ENCODE peak calls at places on chromosome 4, in seven cellular contexts. One of them, this sample, is unnamed.
A peak's percentile ranks its signal among the peaks of the same experiment; 100 is the strongest.

GRCh38 chr4:54322817-54323417 is 93.8 kb downstream of the PDGFRA start:
- DNase-seq in NCI-H1092: peak; percentile 42
- DNase-seq in Peyer's patch: peak; percentile 46
- DNase-seq in stimulated activated CD4-positive, alpha-beta T cell treated with anti-CD3 and anti-CD28 coated beads, Interleukin-15, amount 100 ng/mL, for 24 hours: peak; percentile 64
- DNase-seq in left lung: no peak
- DNase-seq in activated naive CD8-positive, alpha-beta T cell treated with anti-CD3 and anti-CD28 coated beads, Interleukin-2, amount 50 U/mL, for 16 hours: no peak
- DNase-seq in T-helper 17 cell: no peak
- DNase-seq in this sample: peak; percentile 68

GRCh38 chr4:55768291-55768690 is 51.3 kb upstream of the EXOC1L start:
- DNase-seq in T-helper 17 cell: no peak
- DNase-seq in Peyer's patch: no peak
- DNase-seq in stimulated activated CD4-positive, alpha-beta T cell treated with anti-CD3 and anti-CD28 coated beads, Interleukin-15, amount 100 ng/mL, for 24 hours: no peak
- DNase-seq in left lung: no peak
- DNase-seq in NCI-H1092: no peak
- DNase-seq in activated naive CD8-positive, alpha-beta T cell treated with anti-CD3 and anti-CD28 coated beads, Interleukin-2, amount 50 U/mL, for 16 hours: no peak
- DNase-seq in this sample: no peak

GRCh38 chr4:7813674-7814073 is 126.0 kb downstream of the AFAP1 start:
- DNase-seq in T-helper 17 cell: no peak
- DNase-seq in stimulated activated CD4-positive, alpha-beta T cell treated with anti-CD3 and anti-CD28 coated beads, Interleukin-15, amount 100 ng/mL, for 24 hours: peak; percentile 30
- DNase-seq in Peyer's patch: no peak
- DNase-seq in NCI-H1092: no peak
- DNase-seq in activated naive CD8-positive, alpha-beta T cell treated with anti-CD3 and anti-CD28 coated beads, Interleukin-2, amount 50 U/mL, for 16 hours: no peak
- DNase-seq in left lung: no peak
- DNase-seq in this sample: no peak

GRCh38 chr4:5030927-5031326 is 11.7 kb upstream of the CYTL1 start:
- DNase-seq in stimulated activated CD4-positive, alpha-beta T cell treated with anti-CD3 and anti-CD28 coated beads, Interleukin-15, amount 100 ng/mL, for 24 hours: no peak
- DNase-seq in activated naive CD8-positive, alpha-beta T cell treated with anti-CD3 and anti-CD28 coated beads, Interleukin-2, amount 50 U/mL, for 16 hours: no peak
- DNase-seq in left lung: no peak
- DNase-seq in Peyer's patch: no peak
- DNase-seq in NCI-H1092: no peak
- DNase-seq in T-helper 17 cell: no peak
- DNase-seq in this sample: no peak

GRCh38 chr4:185003596-185004351 is 14.5 kb upstream of the HELT start:
- DNase-seq in T-helper 17 cell: no peak
- DNase-seq in left lung: no peak
- DNase-seq in activated naive CD8-positive, alpha-beta T cell treated with anti-CD3 and anti-CD28 coated beads, Interleukin-2, amount 50 U/mL, for 16 hours: no peak
- DNase-seq in NCI-H1092: no peak
- DNase-seq in stimulated activated CD4-positive, alpha-beta T cell treated with anti-CD3 and anti-CD28 coated beads, Interleukin-15, amount 100 ng/mL, for 24 hours: no peak
- DNase-seq in Peyer's patch: no peak
- DNase-seq in this sample: no peak

GRCh38 chr4:27217261-27217769 is 356.7 kb downstream of the STIM2 start:
- DNase-seq in Peyer's patch: no peak
- DNase-seq in left lung: no peak
- DNase-seq in activated naive CD8-positive, alpha-beta T cell treated with anti-CD3 and anti-CD28 coated beads, Interleukin-2, amount 50 U/mL, for 16 hours: no peak
- DNase-seq in NCI-H1092: no peak
- DNase-seq in stimulated activated CD4-positive, alpha-beta T cell treated with anti-CD3 and anti-CD28 coated beads, Interleukin-15, amount 100 ng/mL, for 24 hours: no peak
- DNase-seq in T-helper 17 cell: no peak
- DNase-seq in this sample: no peak

GRCh38 chr4:163332526-163333405 is at the start of gene NPY1R:
- DNase-seq in stimulated activated CD4-positive, alpha-beta T cell treated with anti-CD3 and anti-CD28 coated beads, Interleukin-15, amount 100 ng/mL, for 24 hours: peak; percentile 58
- DNase-seq in T-helper 17 cell: no peak
- DNase-seq in NCI-H1092: peak; percentile 32
- DNase-seq in left lung: peak; percentile 80
- DNase-seq in activated naive CD8-positive, alpha-beta T cell treated with anti-CD3 and anti-CD28 coated beads, Interleukin-2, amount 50 U/mL, for 16 hours: no peak
- DNase-seq in Peyer's patch: no peak
- DNase-seq in this sample: peak; percentile 72

GRCh38 chr4:3716876-3717235 is 49.3 kb upstream of the ADRA2C start:
- DNase-seq in activated naive CD8-positive, alpha-beta T cell treated with anti-CD3 and anti-CD28 coated beads, Interleukin-2, amount 50 U/mL, for 16 hours: no peak
- DNase-seq in stimulated activated CD4-positive, alpha-beta T cell treated with anti-CD3 and anti-CD28 coated beads, Interleukin-15, amount 100 ng/mL, for 24 hours: no peak
- DNase-seq in T-helper 17 cell: no peak
- DNase-seq in left lung: peak; percentile 41
- DNase-seq in Peyer's patch: no peak
- DNase-seq in NCI-H1092: no peak
- DNase-seq in this sample: no peak

GRCh38 chr4:9925750-9926439 is 95.4 kb downstream of the SLC2A9 start:
- DNase-seq in Peyer's patch: no peak
- DNase-seq in T-helper 17 cell: no peak
- DNase-seq in activated naive CD8-positive, alpha-beta T cell treated with anti-CD3 and anti-CD28 coated beads, Interleukin-2, amount 50 U/mL, for 16 hours: no peak
- DNase-seq in stimulated activated CD4-positive, alpha-beta T cell treated with anti-CD3 and anti-CD28 coated beads, Interleukin-15, amount 100 ng/mL, for 24 hours: no peak
- DNase-seq in left lung: no peak
- DNase-seq in NCI-H1092: peak; percentile 65
- DNase-seq in this sample: no peak

GRCh38 chr4:156190606-156191005 is 236.9 kb upstream of the CTSO start:
- DNase-seq in Peyer's patch: no peak
- DNase-seq in stimulated activated CD4-positive, alpha-beta T cell treated with anti-CD3 and anti-CD28 coated beads, Interleukin-15, amount 100 ng/mL, for 24 hours: no peak
- DNase-seq in T-helper 17 cell: no peak
- DNase-seq in left lung: no peak
- DNase-seq in NCI-H1092: no peak
- DNase-seq in activated naive CD8-positive, alpha-beta T cell treated with anti-CD3 and anti-CD28 coated beads, Interleukin-2, amount 50 U/mL, for 16 hours: no peak
- DNase-seq in this sample: no peak

GRCh38 chr4:89242864-89243740 is 64.5 kb downstream of the GPRIN3 start:
- DNase-seq in left lung: no peak
- DNase-seq in NCI-H1092: peak; percentile 15
- DNase-seq in activated naive CD8-positive, alpha-beta T cell treated with anti-CD3 and anti-CD28 coated beads, Interleukin-2, amount 50 U/mL, for 16 hours: no peak
- DNase-seq in Peyer's patch: no peak
- DNase-seq in T-helper 17 cell: no peak
- DNase-seq in stimulated activated CD4-positive, alpha-beta T cell treated with anti-CD3 and anti-CD28 coated beads, Interleukin-15, amount 100 ng/mL, for 24 hours: no peak
- DNase-seq in this sample: no peak

GRCh38 chr4:129095811-129096454 is at the start of gene C4orf33:
- DNase-seq in NCI-H1092: no peak
- DNase-seq in stimulated activated CD4-positive, alpha-beta T cell treated with anti-CD3 and anti-CD28 coated beads, Interleukin-15, amount 100 ng/mL, for 24 hours: peak; percentile 85
- DNase-seq in T-helper 17 cell: peak; percentile 40
- DNase-seq in activated naive CD8-positive, alpha-beta T cell treated with anti-CD3 and anti-CD28 coated beads, Interleukin-2, amount 50 U/mL, for 16 hours: peak; percentile 59
- DNase-seq in left lung: peak; percentile 89
- DNase-seq in Peyer's patch: peak; percentile 83
- DNase-seq in this sample: peak; percentile 88

GRCh38 chr4:109294006-109294405 is 8.5 kb downstream of the COL25A1 start:
- DNase-seq in left lung: no peak
- DNase-seq in NCI-H1092: no peak
- DNase-seq in activated naive CD8-positive, alpha-beta T cell treated with anti-CD3 and anti-CD28 coated beads, Interleukin-2, amount 50 U/mL, for 16 hours: no peak
- DNase-seq in T-helper 17 cell: no peak
- DNase-seq in Peyer's patch: no peak
- DNase-seq in stimulated activated CD4-positive, alpha-beta T cell treated with anti-CD3 and anti-CD28 coated beads, Interleukin-15, amount 100 ng/mL, for 24 hours: peak; percentile 41
- DNase-seq in this sample: peak; percentile 40

GRCh38 chr4:174631901-174632758 is 109.8 kb upstream of the HPGD start:
- DNase-seq in left lung: no peak
- DNase-seq in T-helper 17 cell: no peak
- DNase-seq in stimulated activated CD4-positive, alpha-beta T cell treated with anti-CD3 and anti-CD28 coated beads, Interleukin-15, amount 100 ng/mL, for 24 hours: no peak
- DNase-seq in activated naive CD8-positive, alpha-beta T cell treated with anti-CD3 and anti-CD28 coated beads, Interleukin-2, amount 50 U/mL, for 16 hours: no peak
- DNase-seq in NCI-H1092: peak; percentile 13
- DNase-seq in Peyer's patch: no peak
- DNase-seq in this sample: peak; percentile 84

GRCh38 chr4:159015862-159016261 is 87.0 kb upstream of the RAPGEF2 start:
- DNase-seq in NCI-H1092: no peak
- DNase-seq in left lung: no peak
- DNase-seq in T-helper 17 cell: no peak
- DNase-seq in stimulated activated CD4-positive, alpha-beta T cell treated with anti-CD3 and anti-CD28 coated beads, Interleukin-15, amount 100 ng/mL, for 24 hours: no peak
- DNase-seq in activated naive CD8-positive, alpha-beta T cell treated with anti-CD3 and anti-CD28 coated beads, Interleukin-2, amount 50 U/mL, for 16 hours: no peak
- DNase-seq in Peyer's patch: no peak
- DNase-seq in this sample: no peak

GRCh38 chr4:138522366-138522765 is 280.2 kb upstream of the SLC7A11 start:
- DNase-seq in T-helper 17 cell: no peak
- DNase-seq in Peyer's patch: no peak
- DNase-seq in NCI-H1092: no peak
- DNase-seq in stimulated activated CD4-positive, alpha-beta T cell treated with anti-CD3 and anti-CD28 coated beads, Interleukin-15, amount 100 ng/mL, for 24 hours: no peak
- DNase-seq in activated naive CD8-positive, alpha-beta T cell treated with anti-CD3 and anti-CD28 coated beads, Interleukin-2, amount 50 U/mL, for 16 hours: no peak
- DNase-seq in left lung: no peak
- DNase-seq in this sample: peak; percentile 16

GRCh38 chr4:102761478-102761790 is 666 bp upstream of the MANBA start:
- DNase-seq in stimulated activated CD4-positive, alpha-beta T cell treated with anti-CD3 and anti-CD28 coated beads, Interleukin-15, amount 100 ng/mL, for 24 hours: no peak
- DNase-seq in activated naive CD8-positive, alpha-beta T cell treated with anti-CD3 and anti-CD28 coated beads, Interleukin-2, amount 50 U/mL, for 16 hours: no peak
- DNase-seq in Peyer's patch: no peak
- DNase-seq in left lung: no peak
- DNase-seq in NCI-H1092: no peak
- DNase-seq in T-helper 17 cell: no peak
- DNase-seq in this sample: no peak

GRCh38 chr4:78688385-78688784 is 87.8 kb upstream of the BMP2K start:
- DNase-seq in NCI-H1092: no peak
- DNase-seq in stimulated activated CD4-positive, alpha-beta T cell treated with anti-CD3 and anti-CD28 coated beads, Interleukin-15, amount 100 ng/mL, for 24 hours: no peak
- DNase-seq in T-helper 17 cell: no peak
- DNase-seq in activated naive CD8-positive, alpha-beta T cell treated with anti-CD3 and anti-CD28 coated beads, Interleukin-2, amount 50 U/mL, for 16 hours: no peak
- DNase-seq in left lung: no peak
- DNase-seq in Peyer's patch: no peak
- DNase-seq in this sample: no peak

GRCh38 chr4:121653986-121654385 is 42.8 kb downstream of the ANXA5 start:
- DNase-seq in left lung: no peak
- DNase-seq in NCI-H1092: no peak
- DNase-seq in Peyer's patch: no peak
- DNase-seq in stimulated activated CD4-positive, alpha-beta T cell treated with anti-CD3 and anti-CD28 coated beads, Interleukin-15, amount 100 ng/mL, for 24 hours: no peak
- DNase-seq in activated naive CD8-positive, alpha-beta T cell treated with anti-CD3 and anti-CD28 coated beads, Interleukin-2, amount 50 U/mL, for 16 hours: no peak
- DNase-seq in T-helper 17 cell: no peak
- DNase-seq in this sample: no peak

GRCh38 chr4:128979934-128980333 is 113.4 kb downstream of the SCLT1 start:
- DNase-seq in activated naive CD8-positive, alpha-beta T cell treated with anti-CD3 and anti-CD28 coated beads, Interleukin-2, amount 50 U/mL, for 16 hours: no peak
- DNase-seq in stimulated activated CD4-positive, alpha-beta T cell treated with anti-CD3 and anti-CD28 coated beads, Interleukin-15, amount 100 ng/mL, for 24 hours: no peak
- DNase-seq in left lung: no peak
- DNase-seq in T-helper 17 cell: no peak
- DNase-seq in NCI-H1092: no peak
- DNase-seq in Peyer's patch: no peak
- DNase-seq in this sample: no peak

GRCh38 chr4:71870456-71870855 is 86.6 kb upstream of the GC start:
- DNase-seq in Peyer's patch: no peak
- DNase-seq in left lung: no peak
- DNase-seq in NCI-H1092: no peak
- DNase-seq in activated naive CD8-positive, alpha-beta T cell treated with anti-CD3 and anti-CD28 coated beads, Interleukin-2, amount 50 U/mL, for 16 hours: no peak
- DNase-seq in stimulated activated CD4-positive, alpha-beta T cell treated with anti-CD3 and anti-CD28 coated beads, Interleukin-15, amount 100 ng/mL, for 24 hours: no peak
- DNase-seq in T-helper 17 cell: no peak
- DNase-seq in this sample: no peak

GRCh38 chr4:159210975-159211374 is 108.1 kb downstream of the RAPGEF2 start:
- DNase-seq in T-helper 17 cell: no peak
- DNase-seq in NCI-H1092: no peak
- DNase-seq in activated naive CD8-positive, alpha-beta T cell treated with anti-CD3 and anti-CD28 coated beads, Interleukin-2, amount 50 U/mL, for 16 hours: no peak
- DNase-seq in stimulated activated CD4-positive, alpha-beta T cell treated with anti-CD3 and anti-CD28 coated beads, Interleukin-15, amount 100 ng/mL, for 24 hours: no peak
- DNase-seq in Peyer's patch: no peak
- DNase-seq in left lung: no peak
- DNase-seq in this sample: no peak

GRCh38 chr4:126451237-126451885 is 1136.6 kb downstream of the FAT4 start:
- DNase-seq in T-helper 17 cell: no peak
- DNase-seq in activated naive CD8-positive, alpha-beta T cell treated with anti-CD3 and anti-CD28 coated beads, Interleukin-2, amount 50 U/mL, for 16 hours: no peak
- DNase-seq in NCI-H1092: no peak
- DNase-seq in left lung: no peak
- DNase-seq in stimulated activated CD4-positive, alpha-beta T cell treated with anti-CD3 and anti-CD28 coated beads, Interleukin-15, amount 100 ng/mL, for 24 hours: no peak
- DNase-seq in Peyer's patch: no peak
- DNase-seq in this sample: no peak

GRCh38 chr4:119040711-119041185 is 94.9 kb upstream of the MYOZ2 start:
- DNase-seq in activated naive CD8-positive, alpha-beta T cell treated with anti-CD3 and anti-CD28 coated beads, Interleukin-2, amount 50 U/mL, for 16 hours: no peak
- DNase-seq in Peyer's patch: no peak
- DNase-seq in T-helper 17 cell: no peak
- DNase-seq in stimulated activated CD4-positive, alpha-beta T cell treated with anti-CD3 and anti-CD28 coated beads, Interleukin-15, amount 100 ng/mL, for 24 hours: no peak
- DNase-seq in NCI-H1092: no peak
- DNase-seq in left lung: no peak
- DNase-seq in this sample: no peak

GRCh38 chr4:78414116-78414515 is 137.5 kb upstream of the ANXA3 start:
- DNase-seq in left lung: no peak
- DNase-seq in activated naive CD8-positive, alpha-beta T cell treated with anti-CD3 and anti-CD28 coated beads, Interleukin-2, amount 50 U/mL, for 16 hours: no peak
- DNase-seq in NCI-H1092: no peak
- DNase-seq in Peyer's patch: no peak
- DNase-seq in T-helper 17 cell: no peak
- DNase-seq in stimulated activated CD4-positive, alpha-beta T cell treated with anti-CD3 and anti-CD28 coated beads, Interleukin-15, amount 100 ng/mL, for 24 hours: no peak
- DNase-seq in this sample: no peak

GRCh38 chr4:154595807-154596206 is 5.3 kb upstream of the FGA start:
- DNase-seq in activated naive CD8-positive, alpha-beta T cell treated with anti-CD3 and anti-CD28 coated beads, Interleukin-2, amount 50 U/mL, for 16 hours: no peak
- DNase-seq in NCI-H1092: no peak
- DNase-seq in Peyer's patch: no peak
- DNase-seq in T-helper 17 cell: no peak
- DNase-seq in left lung: no peak
- DNase-seq in stimulated activated CD4-positive, alpha-beta T cell treated with anti-CD3 and anti-CD28 coated beads, Interleukin-15, amount 100 ng/mL, for 24 hours: no peak
- DNase-seq in this sample: no peak

GRCh38 chr4:118865091-118865708 is 23.5 kb upstream of the SYNPO2 start:
- DNase-seq in left lung: no peak
- DNase-seq in activated naive CD8-positive, alpha-beta T cell treated with anti-CD3 and anti-CD28 coated beads, Interleukin-2, amount 50 U/mL, for 16 hours: no peak
- DNase-seq in stimulated activated CD4-positive, alpha-beta T cell treated with anti-CD3 and anti-CD28 coated beads, Interleukin-15, amount 100 ng/mL, for 24 hours: peak; percentile 12
- DNase-seq in NCI-H1092: peak; percentile 34
- DNase-seq in T-helper 17 cell: no peak
- DNase-seq in Peyer's patch: no peak
- DNase-seq in this sample: peak; percentile 14

GRCh38 chr4:139892973-139893736 is 227.5 kb downstream of the MGST2 start:
- DNase-seq in stimulated activated CD4-positive, alpha-beta T cell treated with anti-CD3 and anti-CD28 coated beads, Interleukin-15, amount 100 ng/mL, for 24 hours: no peak
- DNase-seq in T-helper 17 cell: no peak
- DNase-seq in left lung: no peak
- DNase-seq in activated naive CD8-positive, alpha-beta T cell treated with anti-CD3 and anti-CD28 coated beads, Interleukin-2, amount 50 U/mL, for 16 hours: no peak
- DNase-seq in NCI-H1092: no peak
- DNase-seq in Peyer's patch: no peak
- DNase-seq in this sample: no peak

GRCh38 chr4:174122705-174123104 is 160.8 kb downstream of the FBXO8 start:
- DNase-seq in stimulated activated CD4-positive, alpha-beta T cell treated with anti-CD3 and anti-CD28 coated beads, Interleukin-15, amount 100 ng/mL, for 24 hours: no peak
- DNase-seq in NCI-H1092: no peak
- DNase-seq in T-helper 17 cell: no peak
- DNase-seq in Peyer's patch: no peak
- DNase-seq in activated naive CD8-positive, alpha-beta T cell treated with anti-CD3 and anti-CD28 coated beads, Interleukin-2, amount 50 U/mL, for 16 hours: no peak
- DNase-seq in left lung: no peak
- DNase-seq in this sample: no peak

GRCh38 chr4:86178216-86178615 is 181.6 kb downstream of the MAPK10 start:
- DNase-seq in stimulated activated CD4-positive, alpha-beta T cell treated with anti-CD3 and anti-CD28 coated beads, Interleukin-15, amount 100 ng/mL, for 24 hours: no peak
- DNase-seq in activated naive CD8-positive, alpha-beta T cell treated with anti-CD3 and anti-CD28 coated beads, Interleukin-2, amount 50 U/mL, for 16 hours: no peak
- DNase-seq in NCI-H1092: no peak
- DNase-seq in T-helper 17 cell: no peak
- DNase-seq in left lung: no peak
- DNase-seq in Peyer's patch: no peak
- DNase-seq in this sample: no peak

GRCh38 chr4:103754844-103755243 is 35.1 kb upstream of the TACR3 start:
- DNase-seq in activated naive CD8-positive, alpha-beta T cell treated with anti-CD3 and anti-CD28 coated beads, Interleukin-2, amount 50 U/mL, for 16 hours: no peak
- DNase-seq in stimulated activated CD4-positive, alpha-beta T cell treated with anti-CD3 and anti-CD28 coated beads, Interleukin-15, amount 100 ng/mL, for 24 hours: no peak
- DNase-seq in Peyer's patch: no peak
- DNase-seq in T-helper 17 cell: no peak
- DNase-seq in left lung: no peak
- DNase-seq in NCI-H1092: no peak
- DNase-seq in this sample: no peak

GRCh38 chr4:81215936-81216335 is 914 bp upstream of the PRKG2 start:
- DNase-seq in T-helper 17 cell: no peak
- DNase-seq in stimulated activated CD4-positive, alpha-beta T cell treated with anti-CD3 and anti-CD28 coated beads, Interleukin-15, amount 100 ng/mL, for 24 hours: no peak
- DNase-seq in Peyer's patch: no peak
- DNase-seq in NCI-H1092: no peak
- DNase-seq in activated naive CD8-positive, alpha-beta T cell treated with anti-CD3 and anti-CD28 coated beads, Interleukin-2, amount 50 U/mL, for 16 hours: no peak
- DNase-seq in left lung: no peak
- DNase-seq in this sample: no peak

GRCh38 chr4:82951196-82951595 is 50.7 kb downstream of the THAP9 start:
- DNase-seq in stimulated activated CD4-positive, alpha-beta T cell treated with anti-CD3 and anti-CD28 coated beads, Interleukin-15, amount 100 ng/mL, for 24 hours: no peak
- DNase-seq in Peyer's patch: no peak
- DNase-seq in T-helper 17 cell: no peak
- DNase-seq in left lung: no peak
- DNase-seq in activated naive CD8-positive, alpha-beta T cell treated with anti-CD3 and anti-CD28 coated beads, Interleukin-2, amount 50 U/mL, for 16 hours: no peak
- DNase-seq in NCI-H1092: no peak
- DNase-seq in this sample: no peak

GRCh38 chr4:70183168-70183939 is 12.2 kb upstream of the ODAM start:
- DNase-seq in left lung: no peak
- DNase-seq in stimulated activated CD4-positive, alpha-beta T cell treated with anti-CD3 and anti-CD28 coated beads, Interleukin-15, amount 100 ng/mL, for 24 hours: peak; percentile 30
- DNase-seq in Peyer's patch: no peak
- DNase-seq in NCI-H1092: peak; percentile 2
- DNase-seq in T-helper 17 cell: no peak
- DNase-seq in activated naive CD8-positive, alpha-beta T cell treated with anti-CD3 and anti-CD28 coated beads, Interleukin-2, amount 50 U/mL, for 16 hours: no peak
- DNase-seq in this sample: peak; percentile 54

This sample was measured in erythroblast.